ENCODE peak calls at places on chromosomes 2 and 18, in seven cellular contexts. One of them, this sample, is unnamed.

GRCh38 chr2:38599706-38600105 is 3.0 kb downstream of the HNRNPLL start:
- DNase-seq in epithelial cell of proximal tubule: no peak
- DNase-seq in suprapubic skin: no peak
- DNase-seq in astrocyte of the spinal cord: no peak
- DNase-seq in colonic mucosa: no peak
- DNase-seq in testis: no peak
- DNase-seq in neuronal stem cell: no peak
- DNase-seq in this sample: no peak

GRCh38 chr2:30031184-30031583 is 109.8 kb upstream of the ALK start:
- DNase-seq in astrocyte of the spinal cord: no peak
- DNase-seq in epithelial cell of proximal tubule: peak
- DNase-seq in neuronal stem cell: peak
- DNase-seq in colonic mucosa: no peak
- DNase-seq in testis: no peak
- DNase-seq in suprapubic skin: no peak
- DNase-seq in this sample: no peak

GRCh38 chr2:181784556-181784955 is 104.2 kb upstream of the NEUROD1 start:
- DNase-seq in testis: no peak
- DNase-seq in colonic mucosa: no peak
- DNase-seq in astrocyte of the spinal cord: peak
- DNase-seq in epithelial cell of proximal tubule: no peak
- DNase-seq in neuronal stem cell: no peak
- DNase-seq in suprapubic skin: no peak
- DNase-seq in this sample: no peak

GRCh38 chr2:18804540-18804939 is 215.2 kb upstream of the NT5C1B start:
- DNase-seq in colonic mucosa: no peak
- DNase-seq in epithelial cell of proximal tubule: no peak
- DNase-seq in suprapubic skin: no peak
- DNase-seq in testis: no peak
- DNase-seq in astrocyte of the spinal cord: no peak
- DNase-seq in neuronal stem cell: no peak
- DNase-seq in this sample: no peak

GRCh38 chr2:176445831-176446433 is 176.7 kb downstream of the MTX2 start:
- DNase-seq in epithelial cell of proximal tubule: no peak
- DNase-seq in colonic mucosa: no peak
- DNase-seq in suprapubic skin: no peak
- DNase-seq in testis: no peak
- DNase-seq in astrocyte of the spinal cord: peak
- DNase-seq in neuronal stem cell: no peak
- DNase-seq in this sample: no peak

GRCh38 chr2:70087703-70088507 is 628 bp downstream of the PCBP1 start:
- DNase-seq in astrocyte of the spinal cord: peak
- DNase-seq in neuronal stem cell: no peak
- DNase-seq in epithelial cell of proximal tubule: no peak
- DNase-seq in testis: peak
- DNase-seq in colonic mucosa: peak
- DNase-seq in suprapubic skin: peak
- DNase-seq in this sample: peak

GRCh38 chr18:55120896-55121295 is 161.6 kb upstream of the CCDC68 start:
- DNase-seq in testis: no peak
- DNase-seq in epithelial cell of proximal tubule: no peak
- DNase-seq in suprapubic skin: no peak
- DNase-seq in astrocyte of the spinal cord: no peak
- DNase-seq in neuronal stem cell: no peak
- DNase-seq in colonic mucosa: no peak
- DNase-seq in this sample: no peak

GRCh38 chr18:28359177-28359576 is 182.2 kb upstream of the CDH2 start:
- DNase-seq in testis: no peak
- DNase-seq in colonic mucosa: no peak
- DNase-seq in neuronal stem cell: no peak
- DNase-seq in suprapubic skin: no peak
- DNase-seq in astrocyte of the spinal cord: no peak
- DNase-seq in epithelial cell of proximal tubule: no peak
- DNase-seq in this sample: no peak

GRCh38 chr2:99635710-99636431 is 146.1 kb upstream of the REV1 start:
- DNase-seq in suprapubic skin: no peak
- DNase-seq in colonic mucosa: peak
- DNase-seq in neuronal stem cell: no peak
- DNase-seq in testis: peak
- DNase-seq in epithelial cell of proximal tubule: no peak
- DNase-seq in astrocyte of the spinal cord: peak
- DNase-seq in this sample: no peak

GRCh38 chr2:226185613-226186211 is 613.9 kb downstream of the IRS1 start:
- DNase-seq in astrocyte of the spinal cord: peak
- DNase-seq in epithelial cell of proximal tubule: no peak
- DNase-seq in colonic mucosa: no peak
- DNase-seq in neuronal stem cell: peak
- DNase-seq in testis: no peak
- DNase-seq in suprapubic skin: no peak
- DNase-seq in this sample: peak

GRCh38 chr2:8314063-8314462 is 367.8 kb upstream of the ID2 start:
- DNase-seq in neuronal stem cell: no peak
- DNase-seq in epithelial cell of proximal tubule: no peak
- DNase-seq in colonic mucosa: no peak
- DNase-seq in astrocyte of the spinal cord: no peak
- DNase-seq in testis: no peak
- DNase-seq in suprapubic skin: no peak
- DNase-seq in this sample: no peak

GRCh38 chr2:14072338-14072737 is 560.2 kb upstream of the LRATD1 start:
- DNase-seq in astrocyte of the spinal cord: peak
- DNase-seq in testis: no peak
- DNase-seq in suprapubic skin: no peak
- DNase-seq in epithelial cell of proximal tubule: no peak
- DNase-seq in colonic mucosa: no peak
- DNase-seq in neuronal stem cell: no peak
- DNase-seq in this sample: no peak

GRCh38 chr2:59019551-59020164 is 778.5 kb upstream of the FANCL start:
- DNase-seq in suprapubic skin: no peak
- DNase-seq in testis: no peak
- DNase-seq in colonic mucosa: no peak
- DNase-seq in neuronal stem cell: no peak
- DNase-seq in epithelial cell of proximal tubule: no peak
- DNase-seq in astrocyte of the spinal cord: no peak
- DNase-seq in this sample: no peak
- H3K4me3 ChIP-seq in suprapubic skin: no peak
- H3K4me3 ChIP-seq in testis: no peak
- H3K4me3 ChIP-seq in colonic mucosa: no peak
- H3K4me3 ChIP-seq in neuronal stem cell: no peak
- H3K4me3 ChIP-seq in epithelial cell of proximal tubule: no peak
- H3K4me3 ChIP-seq in astrocyte of the spinal cord: no peak
- H3K4me3 ChIP-seq in this sample: no peak

GRCh38 chr18:48934400-48934707 is 16.4 kb downstream of the SMAD7 start:
- DNase-seq in suprapubic skin: no peak
- DNase-seq in neuronal stem cell: no peak
- DNase-seq in colonic mucosa: no peak
- DNase-seq in testis: no peak
- DNase-seq in astrocyte of the spinal cord: no peak
- DNase-seq in epithelial cell of proximal tubule: no peak
- DNase-seq in this sample: no peak
- H3K4me3 ChIP-seq in suprapubic skin: no peak
- H3K4me3 ChIP-seq in neuronal stem cell: no peak
- H3K4me3 ChIP-seq in colonic mucosa: no peak
- H3K4me3 ChIP-seq in testis: no peak
- H3K4me3 ChIP-seq in astrocyte of the spinal cord: no peak
- H3K4me3 ChIP-seq in epithelial cell of proximal tubule: no peak
- H3K4me3 ChIP-seq in this sample: no peak

GRCh38 chr2:224398289-224398688 is 3.6 kb downstream of the FAM124B start:
- DNase-seq in colonic mucosa: no peak
- DNase-seq in astrocyte of the spinal cord: no peak
- DNase-seq in neuronal stem cell: no peak
- DNase-seq in epithelial cell of proximal tubule: no peak
- DNase-seq in suprapubic skin: no peak
- DNase-seq in testis: no peak
- DNase-seq in this sample: no peak

GRCh38 chr2:224401641-224402342 is at the start of gene FAM124B:
- DNase-seq in testis: peak
- DNase-seq in neuronal stem cell: no peak
- DNase-seq in colonic mucosa: peak
- DNase-seq in astrocyte of the spinal cord: peak
- DNase-seq in epithelial cell of proximal tubule: no peak
- DNase-seq in suprapubic skin: no peak
- DNase-seq in this sample: no peak

GRCh38 chr2:224403657-224404056 is 1.8 kb upstream of the FAM124B start:
- DNase-seq in suprapubic skin: no peak
- DNase-seq in astrocyte of the spinal cord: no peak
- DNase-seq in colonic mucosa: no peak
- DNase-seq in neuronal stem cell: no peak
- DNase-seq in epithelial cell of proximal tubule: no peak
- DNase-seq in testis: no peak
- DNase-seq in this sample: no peak

GRCh38 chr2:224400174-224400810 is 1.6 kb downstream of the FAM124B start:
- DNase-seq in colonic mucosa: no peak
- DNase-seq in testis: no peak
- DNase-seq in neuronal stem cell: no peak
- DNase-seq in suprapubic skin: no peak
- DNase-seq in epithelial cell of proximal tubule: no peak
- DNase-seq in astrocyte of the spinal cord: no peak
- DNase-seq in this sample: no peak

DNA sequence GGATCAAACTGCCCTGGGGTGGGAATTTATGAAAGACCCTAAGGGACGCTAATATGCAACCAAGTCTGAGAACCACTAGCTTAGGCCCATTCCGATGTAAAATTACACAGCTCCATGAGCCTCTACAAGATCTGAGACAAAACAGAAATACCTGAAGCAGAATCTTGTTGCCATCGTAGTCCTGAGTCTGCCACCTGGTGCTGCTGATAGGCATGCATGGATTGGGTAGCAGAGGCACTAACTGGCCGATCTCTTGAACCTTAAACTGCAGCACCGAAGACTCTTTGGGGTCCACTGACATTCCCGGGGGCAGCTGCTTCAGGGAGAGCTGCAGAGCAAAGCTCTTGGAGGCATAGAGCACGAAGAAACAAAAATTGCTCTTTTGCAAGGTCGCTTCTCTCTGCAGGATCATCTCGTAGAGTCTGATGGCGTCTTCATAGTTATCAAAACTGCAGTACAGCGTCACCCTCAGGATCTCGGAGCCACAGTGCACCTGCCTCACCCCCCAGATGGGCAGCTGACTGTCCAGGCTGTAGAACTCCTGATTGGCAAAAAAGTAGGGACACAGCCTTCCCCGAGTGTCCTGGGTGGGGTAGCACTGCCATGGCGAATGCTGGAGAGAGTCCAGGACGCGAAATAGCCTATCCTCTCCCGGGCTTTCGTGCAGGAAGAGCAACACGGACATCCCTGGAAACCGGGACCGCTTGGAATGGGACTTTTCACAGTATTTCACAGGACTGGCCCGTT is 848 bp downstream of the FAM124B start:
- DNase-seq in epithelial cell of proximal tubule: no peak
- DNase-seq in suprapubic skin: no peak
- DNase-seq in testis: no peak
- DNase-seq in neuronal stem cell: no peak
- DNase-seq in astrocyte of the spinal cord: no peak
- DNase-seq in colonic mucosa: no peak
- DNase-seq in this sample: no peak
- H3K4me3 ChIP-seq in epithelial cell of proximal tubule: no peak
- H3K4me3 ChIP-seq in suprapubic skin: peak
- H3K4me3 ChIP-seq in testis: peak
- H3K4me3 ChIP-seq in neuronal stem cell: no peak
- H3K4me3 ChIP-seq in astrocyte of the spinal cord: no peak
- H3K4me3 ChIP-seq in colonic mucosa: peak
- H3K4me3 ChIP-seq in this sample: no peak

GRCh38 chr18:31041346-31042067 is 1.0 kb downstream of the DSC3 start:
- DNase-seq in suprapubic skin: no peak
- DNase-seq in epithelial cell of proximal tubule: no peak
- DNase-seq in astrocyte of the spinal cord: peak
- DNase-seq in testis: peak
- DNase-seq in neuronal stem cell: peak
- DNase-seq in colonic mucosa: peak
- DNase-seq in this sample: no peak
- H3K4me3 ChIP-seq in suprapubic skin: peak
- H3K4me3 ChIP-seq in epithelial cell of proximal tubule: no peak
- H3K4me3 ChIP-seq in astrocyte of the spinal cord: peak
- H3K4me3 ChIP-seq in testis: peak
- H3K4me3 ChIP-seq in neuronal stem cell: peak
- H3K4me3 ChIP-seq in colonic mucosa: no peak
- H3K4me3 ChIP-seq in this sample: peak

GRCh38 chr18:75228967-75229366 is 18.4 kb downstream of the TSHZ1 start:
- DNase-seq in colonic mucosa: no peak
- DNase-seq in epithelial cell of proximal tubule: no peak
- DNase-seq in neuronal stem cell: no peak
- DNase-seq in testis: no peak
- DNase-seq in suprapubic skin: no peak
- DNase-seq in astrocyte of the spinal cord: no peak
- DNase-seq in this sample: no peak

GRCh38 chr18:75227535-75227934 is 16.9 kb downstream of the TSHZ1 start:
- DNase-seq in colonic mucosa: no peak
- DNase-seq in neuronal stem cell: no peak
- DNase-seq in testis: no peak
- DNase-seq in suprapubic skin: no peak
- DNase-seq in epithelial cell of proximal tubule: no peak
- DNase-seq in astrocyte of the spinal cord: peak
- DNase-seq in this sample: no peak

GRCh38 chr18:75229437-75229836 is 18.8 kb downstream of the TSHZ1 start:
- DNase-seq in astrocyte of the spinal cord: no peak
- DNase-seq in epithelial cell of proximal tubule: no peak
- DNase-seq in testis: no peak
- DNase-seq in neuronal stem cell: no peak
- DNase-seq in colonic mucosa: no peak
- DNase-seq in suprapubic skin: no peak
- DNase-seq in this sample: no peak

GRCh38 chr18:75231053-75231406 is 20.4 kb downstream of the TSHZ1 start:
- DNase-seq in astrocyte of the spinal cord: no peak
- DNase-seq in testis: no peak
- DNase-seq in suprapubic skin: no peak
- DNase-seq in colonic mucosa: no peak
- DNase-seq in epithelial cell of proximal tubule: no peak
- DNase-seq in neuronal stem cell: no peak
- DNase-seq in this sample: no peak

DNA sequence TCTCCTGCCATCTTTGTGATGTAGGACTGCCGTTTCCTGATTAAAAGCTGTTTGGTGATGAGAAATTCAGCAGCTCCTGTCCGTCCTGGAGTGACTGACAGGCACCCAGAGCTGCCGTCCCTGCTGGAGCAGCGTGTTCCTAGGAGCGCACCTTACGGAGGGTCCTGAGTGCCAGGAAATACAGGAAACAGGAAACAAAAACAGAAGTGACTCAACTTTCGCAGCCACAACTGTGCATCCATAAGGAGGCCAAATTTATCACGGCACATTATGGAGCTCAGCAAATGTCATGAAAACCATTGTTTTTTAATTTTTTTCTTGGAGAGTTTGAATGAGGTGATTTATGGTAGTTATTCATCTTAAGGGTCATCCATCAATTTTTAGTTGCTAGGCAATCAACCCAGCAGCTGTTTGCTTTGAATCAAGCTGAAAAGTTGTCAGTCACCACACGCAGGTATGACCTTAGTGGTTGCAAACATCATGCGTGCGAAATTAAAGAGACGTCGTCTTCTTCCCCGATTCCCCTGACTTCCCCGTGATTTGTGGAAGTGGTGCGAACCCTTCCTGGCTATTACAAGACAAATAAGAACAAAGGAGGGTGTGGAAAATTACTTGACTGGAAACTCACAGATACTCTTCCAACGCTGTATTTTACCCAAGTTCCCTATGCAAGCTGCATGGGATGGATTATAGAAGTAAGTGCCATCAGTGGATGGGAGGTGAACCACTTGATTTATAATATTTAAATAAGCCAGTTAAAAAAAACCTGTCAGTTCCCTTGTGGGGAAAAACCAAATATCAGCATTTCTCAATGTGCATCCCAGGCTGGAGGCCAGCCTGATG is 19.8 kb downstream of the TSHZ1 start:
- DNase-seq in testis: no peak
- DNase-seq in epithelial cell of proximal tubule: no peak
- DNase-seq in suprapubic skin: no peak
- DNase-seq in neuronal stem cell: no peak
- DNase-seq in astrocyte of the spinal cord: peak
- DNase-seq in colonic mucosa: no peak
- DNase-seq in this sample: no peak
- H3K4me3 ChIP-seq in testis: no peak
- H3K4me3 ChIP-seq in epithelial cell of proximal tubule: no peak
- H3K4me3 ChIP-seq in suprapubic skin: no peak
- H3K4me3 ChIP-seq in neuronal stem cell: no peak
- H3K4me3 ChIP-seq in astrocyte of the spinal cord: no peak
- H3K4me3 ChIP-seq in colonic mucosa: no peak
- H3K4me3 ChIP-seq in this sample: no peak

This sample was measured in keratinocyte.